ENCODE peak calls at places on chromosomes 13 and 19, in four cellular contexts. K, N, Z and M are unnamed samples.
A peak's percentile ranks its signal among the peaks of the same experiment; 100 is the strongest.

GRCh38 chr13:25034173-25034572 is 61.8 kb upstream of the PABPC3 start:
- DNase-seq in K (no peak), N (no peak), Z (no peak), M (no peak)

GRCh38 chr19:35214766-35215422 is 13.6 kb downstream of the FAM187B start:
- DNase-seq in K (no peak), N (no peak), Z (no peak), M (no peak)

GRCh38 chr19:50992666-50993035 is 8.8 kb downstream of the KLK8 start:
- DNase-seq in K (no peak), N (no peak), Z (no peak), M (no peak)

GRCh38 chr19:5628470-5628869 is 5.6 kb downstream of the SAFB start:
- DNase-seq in K (no peak), N (no peak), Z (no peak), M (no peak)

GRCh38 chr13:23450340-23451046 is 17.0 kb upstream of the SACS start:
- DNase-seq in K (no peak), N (no peak), Z (no peak), M (no peak)

GRCh38 chr19:39199025-39199424 is 2.3 kb downstream of the NCCRP1 start:
- DNase-seq in K (peak; percentile 35), N (no peak), Z (no peak), M (no peak)

GRCh38 chr13:33072282-33072681 is 56.1 kb downstream of the KL start:
- DNase-seq in K (no peak), N (no peak), Z (no peak), M (no peak)

GRCh38 chr13:91398413-91399188 is at the start of gene GPC5:
- DNase-seq in K (peak; percentile 15), N (peak; percentile 10), Z (peak; percentile 100), M (peak; percentile 33)

GRCh38 chr13:99860736-99861135 is 110.8 kb downstream of the ZIC5 start:
- DNase-seq in K (no peak), N (no peak), Z (no peak), M (no peak)

GRCh38 chr19:7083076-7083956 is 13.8 kb downstream of the ZNF557 start:
- DNase-seq in K (no peak), N (no peak), Z (no peak), M (no peak)

GRCh38 chr13:95842898-95843297 is 166.0 kb downstream of the DNAJC3 start:
- DNase-seq in K (no peak), N (no peak), Z (no peak), M (no peak)

GRCh38 chr13:39253774-39254173 is 215.5 kb downstream of the NHLRC3 start:
- DNase-seq in K (no peak), N (no peak), Z (no peak), M (no peak)

GRCh38 chr13:105328212-105328611 is 1207.2 kb downstream of the EFNB2 start:
- DNase-seq in K (no peak), N (no peak), Z (no peak), M (no peak)

GRCh38 chr13:21637296-21637695 is 33.3 kb upstream of the MICU2 start:
- DNase-seq in K (peak; percentile 50), N (peak; percentile 94), Z (peak; percentile 31), M (no peak)

GRCh38 chr19:12880551-12881171 is 588 bp downstream of the DNASE2 start:
- DNase-seq in K (no peak), N (no peak), Z (no peak), M (no peak)

GRCh38 chr13:106241974-106242373 is 293.5 kb downstream of the EFNB2 start:
- DNase-seq in K (no peak), N (no peak), Z (no peak), M (no peak)

GRCh38 chr19:56562766-56563165 is 4.5 kb upstream of the ZNF470 start:
- DNase-seq in K (no peak), N (no peak), Z (no peak), M (no peak)

GRCh38 chr13:33153421-33154381 is 131.9 kb downstream of the STARD13 start:
- DNase-seq in K (peak; percentile 10), N (no peak), Z (no peak), M (no peak)

GRCh38 chr19:49741210-49741844 is 21.8 kb downstream of the TSKS start:
- DNase-seq in K (peak; percentile 42), N (no peak), Z (peak; percentile 14), M (no peak)
- TF ChIP-seq FOSL1 in K (no peak), N (no peak), Z (peak; percentile 63), M (no peak)

GRCh38 chr19:4454952-4455738 is 2.4 kb downstream of the UBXN6 start:
- DNase-seq in K (no peak), N (no peak), Z (peak; percentile 75), M (no peak)
- TF ChIP-seq FOSL1 in K (no peak), N (no peak), Z (peak; percentile 87), M (no peak)

DNA sequence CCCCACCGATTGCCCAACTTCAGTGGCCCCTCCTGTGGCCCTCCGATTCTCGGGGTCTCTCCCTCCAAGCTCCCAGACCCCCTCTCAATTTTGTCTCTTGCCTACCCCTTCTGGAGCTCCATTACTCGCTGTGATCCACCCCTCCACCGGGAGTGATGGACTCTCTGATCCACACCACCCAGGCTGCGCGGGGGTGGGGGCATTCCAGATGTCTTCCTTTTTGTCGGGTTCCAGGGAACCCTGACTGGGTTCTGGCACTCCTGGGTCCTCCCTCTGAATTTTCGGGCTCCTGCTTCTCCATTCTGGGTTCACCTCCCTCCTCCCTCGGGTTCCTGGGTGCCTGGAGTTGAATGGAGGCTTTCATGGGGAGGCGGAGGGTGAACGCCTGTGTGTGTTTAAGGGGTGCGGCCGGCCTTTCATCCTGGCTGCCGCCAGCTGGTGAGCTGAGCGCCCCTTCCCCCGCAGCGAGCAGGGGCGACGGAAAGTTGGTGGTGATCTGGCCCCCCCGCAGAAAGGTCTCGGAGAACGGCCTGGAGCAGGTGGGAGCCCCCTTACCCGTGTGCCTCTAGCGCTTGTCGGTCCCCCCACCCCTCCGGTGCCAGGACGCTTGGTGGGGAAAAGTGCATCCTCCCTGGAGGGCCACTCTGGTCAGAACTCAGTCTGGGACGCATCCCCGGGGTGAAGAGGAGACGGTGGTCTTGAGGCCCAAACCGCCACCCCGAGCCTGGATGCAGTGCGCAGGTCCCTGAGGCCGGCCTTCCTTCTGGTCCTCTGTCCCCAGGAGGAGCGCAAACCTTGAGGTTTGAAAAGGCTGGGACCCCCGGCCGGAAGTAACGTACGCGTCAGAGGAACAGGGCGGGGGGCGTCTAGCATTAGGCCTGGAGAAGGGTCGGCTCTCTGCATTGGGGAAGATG is 1.6 kb downstream of the MISP3 start:
- DNase-seq in K (no peak), N (no peak), Z (peak; percentile 38), M (no peak)
- TF ChIP-seq FOSL1 in K (no peak), N (no peak), Z (no peak), M (no peak)

GRCh38 chr13:112709825-112710783 is 20.3 kb downstream of the ATP11A start:
- DNase-seq in K (no peak), N (no peak), Z (no peak), M (no peak)
- TF ChIP-seq FOSL1 in K (no peak), N (no peak), Z (no peak), M (no peak)

DNA sequence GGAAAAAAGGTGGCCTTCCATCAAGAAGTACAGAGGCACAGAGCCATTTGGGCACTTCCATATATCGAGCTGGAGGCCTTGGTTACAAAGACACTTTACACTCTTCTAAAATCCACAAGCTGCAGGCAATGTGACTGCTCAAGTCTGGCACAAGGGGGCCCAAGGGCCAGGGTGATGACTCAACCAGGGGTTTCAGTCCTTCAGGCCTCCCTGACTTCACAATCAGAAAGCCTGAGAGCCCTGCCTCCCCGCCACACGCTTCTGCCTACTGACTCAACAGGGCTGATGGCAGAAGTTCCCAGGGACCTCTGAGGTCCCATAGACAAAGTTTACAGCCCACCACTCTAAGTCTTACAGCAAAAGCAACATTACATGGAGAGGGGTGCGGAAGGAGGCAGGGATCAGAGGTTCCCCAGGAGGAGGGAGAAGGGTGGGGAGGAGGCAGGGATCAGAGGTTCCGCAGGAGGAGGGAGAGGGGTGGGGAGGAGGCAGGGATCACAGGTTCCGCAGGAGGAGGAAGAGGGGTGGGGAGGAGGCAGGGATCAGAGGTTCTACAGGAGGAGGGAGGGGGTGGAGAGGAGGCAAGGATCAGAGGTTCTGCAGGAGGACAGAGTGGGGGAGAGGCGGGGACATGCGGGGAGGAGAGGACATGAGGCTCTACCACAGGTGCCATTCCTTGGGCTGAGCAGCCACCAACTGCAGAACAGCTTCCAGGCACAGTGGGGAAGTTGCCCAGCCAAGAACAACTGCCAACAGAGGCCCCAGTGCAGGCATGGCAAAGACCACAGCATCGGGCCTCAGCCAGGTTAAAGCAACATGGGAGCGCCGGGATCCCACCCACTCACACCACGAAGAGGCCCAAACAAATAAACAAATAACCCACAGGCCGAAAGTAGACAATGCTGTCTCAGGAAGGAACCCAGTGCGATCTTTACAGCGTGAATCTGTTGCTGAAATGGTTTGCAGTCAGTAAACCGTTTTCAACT is 52.0 kb downstream of the SLC7A1 start:
- DNase-seq in K (peak; percentile 12), N (no peak), Z (peak; percentile 11), M (no peak)
- TF ChIP-seq FOSL1 in K (no peak), N (no peak), Z (no peak), M (no peak)